ENCODE peak calls at places on chromosomes 11 and 22, in eight cellular contexts. S, K, M, B, X, T, U and D are unnamed samples.

GRCh38 chr11:62432695-62433094 is 13.9 kb downstream of the SCGB1A1 start:
- DNase-seq in S (no peak), K (no peak), M (no peak), B (no peak), X (no peak), T (no peak), U (peak), D (no peak)

GRCh38 chr22:35462558-35463230 is 62.8 kb downstream of the MCM5 start:
- DNase-seq in S (no peak), K (no peak), M (no peak), B (no peak), X (no peak), T (peak), U (no peak), D (no peak)

GRCh38 chr11:17067417-17067816 is 10.1 kb downstream of the RPS13 start:
- DNase-seq in S (no peak), K (no peak), M (no peak), B (no peak), X (no peak), T (no peak), U (no peak), D (no peak)

GRCh38 chr22:24410110-24410856 is 17.1 kb upstream of the ADORA2A start:
- DNase-seq in S (peak), K (peak), M (peak), B (no peak), X (peak), T (no peak), U (no peak), D (no peak)

GRCh38 chr11:74147199-74147929 is 23.4 kb downstream of the C2CD3 start:
- DNase-seq in S (no peak), K (no peak), M (peak), B (no peak), X (no peak), T (no peak), U (peak), D (no peak)

GRCh38 chr11:93727985-93728791 is 13.1 kb downstream of the TAF1D start:
- DNase-seq in S (no peak), K (no peak), M (peak), B (no peak), X (no peak), T (no peak), U (no peak), D (no peak)

GRCh38 chr22:50483556-50483955 is 2.2 kb downstream of the ADM2 start:
- DNase-seq in S (no peak), K (no peak), M (no peak), B (no peak), X (no peak), T (no peak), U (no peak), D (no peak)

GRCh38 chr11:122754553-122755322 is 83.6 kb upstream of the CRTAM start:
- DNase-seq in S (peak), K (peak), M (peak), B (no peak), X (peak), T (no peak), U (no peak), D (no peak)

GRCh38 chr11:2590951-2591754 is 108.6 kb downstream of the KCNQ1OT1 start:
- DNase-seq in S (no peak), K (peak), M (no peak), B (no peak), X (no peak), T (peak), U (no peak), D (no peak)

GRCh38 chr11:10041803-10042202 is 252.2 kb downstream of the SBF2 start:
- DNase-seq in S (no peak), K (no peak), M (no peak), B (no peak), X (no peak), T (no peak), U (no peak), D (no peak)

GRCh38 chr11:77747381-77747969 is 73.0 kb downstream of the RSF1 start:
- DNase-seq in S (no peak), K (no peak), M (no peak), B (no peak), X (no peak), T (no peak), U (no peak), D (no peak)